ENCODE peak calls at places on chromosomes 2 and 18, in six cellular contexts. Y is progenitor cell of endocrine pancreas, J is ELR, H is fibroblast of lung, L is HuH-7, N is AG08395. V is an unnamed sample.

GRCh38 chr2:127355407-127356008 is 32.3 kb downstream of the MAP3K2 start:
- DNase-seq in Y (no peak), J (peak; percentile 59), H (no peak), L (no peak), N (no peak), V (no peak)

GRCh38 chr2:45904931-45905642 is 253.6 kb downstream of the PRKCE start:
- DNase-seq in Y (no peak), J (no peak), H (peak; percentile 49), L (no peak), N (peak; percentile 44), V (no peak)

GRCh38 chr18:21331094-21331493 is 89.1 kb downstream of the GREB1L start:
- DNase-seq in Y (no peak), J (no peak), H (no peak), L (no peak), N (no peak), V (no peak)

GRCh38 chr18:62616331-62616805 is 93.5 kb downstream of the ZCCHC2 start:
- DNase-seq in Y (no peak), J (no peak), H (no peak), L (no peak), N (peak; percentile 71), V (no peak)

GRCh38 chr18:75168654-75169053 is 40.3 kb downstream of the PTGR3 start:
- DNase-seq in Y (no peak), J (no peak), H (no peak), L (no peak), N (no peak), V (no peak)

GRCh38 chr18:4455113-4455811 is at the start of gene DLGAP1:
- DNase-seq in Y (peak; percentile 63), J (no peak), H (peak; percentile 71), L (no peak), N (no peak), V (no peak)

GRCh38 chr2:38178142-38178541 is 102.2 kb upstream of the CYP1B1 start:
- DNase-seq in Y (no peak), J (no peak), H (peak; percentile 84), L (no peak), N (peak; percentile 23), V (peak; percentile 66)

GRCh38 chr2:12965540-12966269 is 249.0 kb downstream of the TRIB2 start:
- DNase-seq in Y (no peak), J (peak; percentile 88), H (peak; percentile 82), L (no peak), N (peak; percentile 67), V (no peak)

GRCh38 chr2:133568172-133568571 is at the start of gene NCKAP5:
- DNase-seq in Y (no peak), J (no peak), H (peak; percentile 71), L (peak; percentile 10), N (peak; percentile 57), V (peak; percentile 5)

GRCh38 chr18:31143025-31143424 is 19.6 kb downstream of the DSC1 start:
- DNase-seq in Y (no peak), J (peak; percentile 2), H (no peak), L (no peak), N (no peak), V (no peak)

GRCh38 chr2:167787021-167787420 is 460.4 kb downstream of the STK39 start:
- DNase-seq in Y (no peak), J (no peak), H (no peak), L (peak; percentile 55), N (no peak), V (no peak)

GRCh38 chr2:37052600-37053332 is 31.4 kb downstream of the HEATR5B start:
- DNase-seq in Y (no peak), J (no peak), H (no peak), L (no peak), N (no peak), V (no peak)

GRCh38 chr2:210286123-210286680 is 28.8 kb downstream of the MYL1 start:
- DNase-seq in Y (no peak), J (no peak), H (no peak), L (no peak), N (no peak), V (no peak)

GRCh38 chr2:236051351-236051750 is 116.8 kb downstream of the GBX2 start:
- DNase-seq in Y (no peak), J (no peak), H (no peak), L (no peak), N (no peak), V (no peak)

GRCh38 chr2:7707723-7708122 is 790.5 kb downstream of the RNF144A start:
- DNase-seq in Y (no peak), J (peak; percentile 82), H (peak; percentile 88), L (no peak), N (peak; percentile 57), V (no peak)

GRCh38 chr2:128466377-128467175 is 147.9 kb upstream of the HS6ST1 start:
- DNase-seq in Y (no peak), J (no peak), H (no peak), L (no peak), N (no peak), V (no peak)

GRCh38 chr18:49560277-49561126 is 1.4 kb upstream of the LIPG start:
- DNase-seq in Y (peak; percentile 27), J (no peak), H (peak; percentile 32), L (peak; percentile 30), N (no peak), V (no peak)

GRCh38 chr2:148515170-148515569 is 129.4 kb upstream of the EPC2 start:
- DNase-seq in Y (no peak), J (no peak), H (no peak), L (no peak), N (no peak), V (no peak)

GRCh38 chr2:235996419-235996818 is 171.8 kb downstream of the GBX2 start:
- DNase-seq in Y (no peak), J (no peak), H (no peak), L (no peak), N (no peak), V (no peak)

GRCh38 chr2:202015471-202015870 is 18.2 kb upstream of the FZD7 start:
- DNase-seq in Y (no peak), J (no peak), H (no peak), L (no peak), N (no peak), V (no peak)

GRCh38 chr18:35490894-35491688 is 6.7 kb downstream of the INO80C start:
- DNase-seq in Y (no peak), J (no peak), H (no peak), L (no peak), N (no peak), V (no peak)

GRCh38 chr2:20491739-20492531 is 45.1 kb downstream of the RHOB start:
- DNase-seq in Y (no peak), J (no peak), H (peak; percentile 53), L (no peak), N (no peak), V (no peak)

GRCh38 chr2:46314065-46314835 is 17.0 kb downstream of the EPAS1 start:
- DNase-seq in Y (no peak), J (no peak), H (no peak), L (no peak), N (no peak), V (no peak)

GRCh38 chr2:52222128-52222527 is 1190.2 kb upstream of the NRXN1 start:
- DNase-seq in Y (no peak), J (peak; percentile 1), H (peak; percentile 59), L (no peak), N (no peak), V (no peak)

GRCh38 chr2:237312021-237312755 is 101.8 kb downstream of the COL6A3 start:
- DNase-seq in Y (no peak), J (peak; percentile 86), H (peak; percentile 83), L (no peak), N (no peak), V (no peak)

GRCh38 chr2:199366406-199366805 is 91.3 kb downstream of the SATB2 start:
- DNase-seq in Y (no peak), J (peak; percentile 46), H (peak; percentile 71), L (peak; percentile 19), N (no peak), V (no peak)

GRCh38 chr18:79510731-79511141 is 115.0 kb downstream of the NFATC1 start:
- DNase-seq in Y (no peak), J (no peak), H (no peak), L (no peak), N (no peak), V (no peak)

GRCh38 chr2:173354073-173354600 is 535 bp upstream of the CDCA7 start:
- DNase-seq in Y (no peak), J (peak; percentile 74), H (no peak), L (peak; percentile 80), N (no peak), V (no peak)

GRCh38 chr2:85002534-85002933 is 31.6 kb downstream of the KCMF1 start:
- DNase-seq in Y (no peak), J (no peak), H (no peak), L (no peak), N (no peak), V (no peak)

GRCh38 chr2:217993817-217994459 is 8.9 kb downstream of the TNS1 start:
- DNase-seq in Y (peak; percentile 67), J (peak; percentile 50), H (peak; percentile 39), L (peak; percentile 92), N (no peak), V (no peak)

GRCh38 chr2:160652236-160652635 is 158.6 kb upstream of the RBMS1 start:
- DNase-seq in Y (no peak), J (no peak), H (peak; percentile 62), L (no peak), N (peak; percentile 12), V (no peak)

GRCh38 chr2:40177366-40177765 is 274.5 kb downstream of the SLC8A1 start:
- DNase-seq in Y (no peak), J (no peak), H (no peak), L (no peak), N (peak; percentile 15), V (no peak)

GRCh38 chr2:39620067-39620466 is 45.6 kb upstream of the TMEM178A start:
- DNase-seq in Y (no peak), J (peak; percentile 93), H (peak; percentile 93), L (no peak), N (peak; percentile 72), V (peak; percentile 49)

GRCh38 chr2:152925540-152926448 is 207.4 kb downstream of the ARL6IP6 start:
- DNase-seq in Y (peak; percentile 54), J (peak; percentile 52), H (peak; percentile 26), L (peak; percentile 43), N (no peak), V (peak; percentile 17)

GRCh38 chr2:121888189-121888557 is 132.7 kb downstream of the TSN start:
- DNase-seq in Y (no peak), J (peak; percentile 36), H (no peak), L (peak; percentile 58), N (no peak), V (no peak)